ENCODE peak calls at places on chromosome 15, in seven cellular contexts. L, H, C, G, A, V and S are unnamed samples.

GRCh38 chr15:49847937-49848823 is 227.3 kb downstream of the DTWD1 start:
- DNase-seq in L (no peak), H (peak; percentile 63), C (no peak), G (no peak), A (no peak), V (no peak), S (peak; percentile 98)

GRCh38 chr15:32952901-32953889 is 235.4 kb downstream of the GREM1 start:
- DNase-seq in L (no peak), H (peak; percentile 33), C (no peak), G (no peak), A (no peak), V (no peak), S (peak; percentile 26)

GRCh38 chr15:42156266-42156922 is at the start of gene PLA2G4F:
- DNase-seq in L (no peak), H (no peak), C (no peak), G (peak; percentile 81), A (no peak), V (no peak), S (no peak)

GRCh38 chr15:57025264-57025939 is 107.0 kb downstream of the TCF12 start:
- DNase-seq in L (no peak), H (peak; percentile 9), C (no peak), G (no peak), A (no peak), V (no peak), S (peak; percentile 79)

GRCh38 chr15:52179278-52180195 is 11.7 kb downstream of the GNB5 start:
- DNase-seq in L (peak; percentile 83), H (peak; percentile 95), C (peak; percentile 75), G (peak; percentile 88), A (peak; percentile 67), V (peak; percentile 85), S (peak; percentile 85)

GRCh38 chr15:85691350-85692240 is 103.1 kb downstream of the KLHL25 start:
- DNase-seq in L (no peak), H (no peak), C (no peak), G (no peak), A (no peak), V (no peak), S (no peak)

GRCh38 chr15:41925209-41925608 is 31.4 kb upstream of the SPTBN5 start:
- DNase-seq in L (no peak), H (no peak), C (no peak), G (no peak), A (no peak), V (no peak), S (no peak)

GRCh38 chr15:29734917-29735572 is 87.2 kb downstream of the TJP1 start:
- DNase-seq in L (no peak), H (no peak), C (no peak), G (no peak), A (no peak), V (no peak), S (peak; percentile 82)

GRCh38 chr15:82306791-82307713 is 42.2 kb downstream of the GOLGA6L10 start:
- DNase-seq in L (no peak), H (no peak), C (no peak), G (no peak), A (no peak), V (no peak), S (no peak)

GRCh38 chr15:31197497-31198414 is 96.2 kb upstream of the TRPM1 start:
- DNase-seq in L (peak; percentile 51), H (no peak), C (no peak), G (no peak), A (peak; percentile 63), V (peak; percentile 24), S (peak; percentile 26)

GRCh38 chr15:77094397-77095030 is 23.6 kb upstream of the TSPAN3 start:
- DNase-seq in L (no peak), H (no peak), C (no peak), G (no peak), A (no peak), V (no peak), S (no peak)

GRCh38 chr15:96328101-96328958 is 2.2 kb upstream of the NR2F2 start:
- DNase-seq in L (no peak), H (no peak), C (no peak), G (no peak), A (no peak), V (no peak), S (peak; percentile 58)

GRCh38 chr15:64767203-64767602 is 8.2 kb downstream of the RBPMS2 start:
- DNase-seq in L (no peak), H (no peak), C (no peak), G (no peak), A (no peak), V (no peak), S (no peak)

GRCh38 chr15:63157891-63158431 is 684 bp upstream of the RPS27L start:
- DNase-seq in L (peak; percentile 13), H (peak; percentile 85), C (no peak), G (peak; percentile 69), A (peak; percentile 46), V (peak; percentile 60), S (peak; percentile 88)